ENCODE peak calls at places on chromosome X, in seven cellular contexts. A, Y, H, L, Z, Q and W are unnamed samples.

GRCh38 chrX:136028383-136028984 is 43.2 kb downstream of the SLC9A6 start:
- DNase-seq in A (no peak), Y (peak; percentile 53), H (no peak), L (peak; percentile 71), Z (peak; percentile 17), Q (no peak), W (no peak)

GRCh38 chrX:39753296-39753996 is 344.3 kb downstream of the BCOR start:
- DNase-seq in A (no peak), Y (peak; percentile 34), H (no peak), L (no peak), Z (no peak), Q (no peak), W (no peak)

GRCh38 chrX:130296743-130297142 is 28.0 kb upstream of the ZNF280C start:
- DNase-seq in A (no peak), Y (peak; percentile 7), H (no peak), L (peak; percentile 18), Z (no peak), Q (no peak), W (no peak)

GRCh38 chrX:40247382-40247781 is 149.6 kb upstream of the BCOR start:
- DNase-seq in A (no peak), Y (no peak), H (no peak), L (no peak), Z (no peak), Q (no peak), W (no peak)

GRCh38 chrX:71095971-71096701 is 485 bp downstream of the FOXO4 start:
- DNase-seq in A (no peak), Y (peak; percentile 25), H (no peak), L (peak; percentile 34), Z (peak; percentile 32), Q (no peak), W (no peak)

GRCh38 chrX:129787336-129788055 is 7.7 kb downstream of the SASH3 start:
- DNase-seq in A (no peak), Y (no peak), H (no peak), L (no peak), Z (no peak), Q (no peak), W (no peak)

GRCh38 chrX:16743604-16744325 is 24.4 kb downstream of the SYAP1 start:
- DNase-seq in A (no peak), Y (peak; percentile 90), H (no peak), L (peak; percentile 27), Z (no peak), Q (no peak), W (no peak)

GRCh38 chrX:134679226-134679625 is 21.0 kb upstream of the PLAC1 start:
- DNase-seq in A (peak; percentile 20), Y (no peak), H (no peak), L (no peak), Z (no peak), Q (no peak), W (no peak)

GRCh38 chrX:131987252-131987651 is 35.9 kb upstream of the STK26 start:
- DNase-seq in A (no peak), Y (no peak), H (no peak), L (no peak), Z (no peak), Q (no peak), W (no peak)

GRCh38 chrX:21958888-21959287 is 18.4 kb downstream of the SMS start:
- DNase-seq in A (peak; percentile 39), Y (no peak), H (no peak), L (peak; percentile 14), Z (no peak), Q (no peak), W (no peak)

GRCh38 chrX:80807606-80808159 is 2.0 kb downstream of the BRWD3 start:
- DNase-seq in A (no peak), Y (no peak), H (no peak), L (no peak), Z (no peak), Q (no peak), W (no peak)

GRCh38 chrX:47217121-47217851 is 1.2 kb upstream of the CDK16 start:
- DNase-seq in A (peak; percentile 44), Y (peak; percentile 86), H (no peak), L (peak; percentile 79), Z (no peak), Q (peak; percentile 57), W (peak; percentile 17)

GRCh38 chrX:45850775-45851433 is 650.2 kb upstream of the DIPK2B start:
- DNase-seq in A (peak; percentile 37), Y (peak; percentile 44), H (no peak), L (peak; percentile 52), Z (no peak), Q (no peak), W (peak; percentile 3)

GRCh38 chrX:151098996-151099395 is 77.4 kb upstream of the GPR50 start:
- DNase-seq in A (no peak), Y (no peak), H (no peak), L (no peak), Z (no peak), Q (no peak), W (no peak)

GRCh38 chrX:109952985-109953905 is 49.7 kb upstream of the TMEM164 start:
- DNase-seq in A (no peak), Y (no peak), H (no peak), L (no peak), Z (no peak), Q (no peak), W (no peak)

GRCh38 chrX:9207142-9207541 is 173.2 kb upstream of the FAM9B start:
- DNase-seq in A (peak; percentile 26), Y (no peak), H (no peak), L (no peak), Z (no peak), Q (no peak), W (no peak)

GRCh38 chrX:150482537-150483217 is 85.7 kb upstream of the MTM1 start:
- DNase-seq in A (no peak), Y (peak; percentile 92), H (no peak), L (peak; percentile 85), Z (no peak), Q (no peak), W (no peak)

GRCh38 chrX:109448539-109448938 is 33.3 kb downstream of the GUCY2F start:
- DNase-seq in A (no peak), Y (no peak), H (no peak), L (peak; percentile 68), Z (no peak), Q (no peak), W (no peak)

GRCh38 chrX:37753384-37753783 is 26.5 kb upstream of the CYBB start:
- DNase-seq in A (no peak), Y (no peak), H (no peak), L (no peak), Z (no peak), Q (no peak), W (no peak)

GRCh38 chrX:136880452-136881013 is at the start of gene RBMX:
- DNase-seq in A (peak; percentile 96), Y (peak; percentile 81), H (peak; percentile 88), L (peak; percentile 89), Z (peak; percentile 36), Q (peak; percentile 92), W (peak; percentile 87)

GRCh38 chrX:71111141-71111843 is at the start of gene IL2RG:
- DNase-seq in A (no peak), Y (no peak), H (no peak), L (no peak), Z (no peak), Q (no peak), W (no peak)

GRCh38 chrX:150690126-150690525 is 3.1 kb upstream of the MTMR1 start:
- DNase-seq in A (no peak), Y (peak; percentile 89), H (no peak), L (peak; percentile 94), Z (no peak), Q (no peak), W (no peak)

DNA sequence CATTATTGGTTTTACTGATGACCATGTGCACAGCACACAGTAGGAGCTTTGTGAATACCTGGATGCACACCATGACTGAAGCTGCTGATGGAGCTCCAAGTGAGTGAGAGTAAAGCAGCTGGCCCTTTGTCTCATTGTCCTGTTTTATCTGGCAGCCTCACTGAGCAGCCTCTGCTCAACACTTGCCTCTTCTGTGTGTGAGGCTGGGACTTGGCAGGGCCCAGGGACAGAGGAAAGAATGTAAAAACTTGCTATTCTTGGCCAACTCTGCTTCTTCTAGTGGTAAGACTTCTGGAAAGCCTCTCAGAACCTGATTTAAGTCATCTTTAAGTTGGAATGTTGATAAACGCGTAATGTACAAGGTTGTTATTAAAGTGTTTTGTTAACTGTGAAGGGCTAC is 61.4 kb downstream of the BEX1 start:
- DNase-seq in A (no peak), Y (no peak), H (no peak), L (no peak), Z (no peak), Q (no peak), W (no peak)
- TF ChIP-seq CTCF in A (no peak), Y (no peak), H (no peak), L (no peak), Z (no peak), Q (no peak), W (no peak)

GRCh38 chrX:11040405-11040804 is 70.7 kb upstream of the HCCS start:
- DNase-seq in A (no peak), Y (no peak), H (no peak), L (no peak), Z (no peak), Q (no peak), W (no peak)
- TF ChIP-seq CTCF in A (no peak), Y (no peak), H (no peak), L (no peak), Z (no peak), Q (peak; percentile 65), W (no peak)

GRCh38 chrX:7170903-7171302 is 22.9 kb upstream of the PUDP start:
- DNase-seq in A (no peak), Y (no peak), H (no peak), L (peak; percentile 59), Z (no peak), Q (no peak), W (no peak)
- TF ChIP-seq CTCF in A (no peak), Y (peak; percentile 38), H (no peak), L (peak; percentile 33), Z (no peak), Q (peak; percentile 67), W (peak; percentile 51)

GRCh38 chrX:153778684-153779101 is 2.1 kb upstream of the SRPK3 start:
- DNase-seq in A (no peak), Y (peak; percentile 64), H (no peak), L (no peak), Z (no peak), Q (no peak), W (no peak)
- TF ChIP-seq CTCF in A (no peak), Y (peak; percentile 14), H (no peak), L (no peak), Z (no peak), Q (peak; percentile 29), W (peak; percentile 27)

DNA sequence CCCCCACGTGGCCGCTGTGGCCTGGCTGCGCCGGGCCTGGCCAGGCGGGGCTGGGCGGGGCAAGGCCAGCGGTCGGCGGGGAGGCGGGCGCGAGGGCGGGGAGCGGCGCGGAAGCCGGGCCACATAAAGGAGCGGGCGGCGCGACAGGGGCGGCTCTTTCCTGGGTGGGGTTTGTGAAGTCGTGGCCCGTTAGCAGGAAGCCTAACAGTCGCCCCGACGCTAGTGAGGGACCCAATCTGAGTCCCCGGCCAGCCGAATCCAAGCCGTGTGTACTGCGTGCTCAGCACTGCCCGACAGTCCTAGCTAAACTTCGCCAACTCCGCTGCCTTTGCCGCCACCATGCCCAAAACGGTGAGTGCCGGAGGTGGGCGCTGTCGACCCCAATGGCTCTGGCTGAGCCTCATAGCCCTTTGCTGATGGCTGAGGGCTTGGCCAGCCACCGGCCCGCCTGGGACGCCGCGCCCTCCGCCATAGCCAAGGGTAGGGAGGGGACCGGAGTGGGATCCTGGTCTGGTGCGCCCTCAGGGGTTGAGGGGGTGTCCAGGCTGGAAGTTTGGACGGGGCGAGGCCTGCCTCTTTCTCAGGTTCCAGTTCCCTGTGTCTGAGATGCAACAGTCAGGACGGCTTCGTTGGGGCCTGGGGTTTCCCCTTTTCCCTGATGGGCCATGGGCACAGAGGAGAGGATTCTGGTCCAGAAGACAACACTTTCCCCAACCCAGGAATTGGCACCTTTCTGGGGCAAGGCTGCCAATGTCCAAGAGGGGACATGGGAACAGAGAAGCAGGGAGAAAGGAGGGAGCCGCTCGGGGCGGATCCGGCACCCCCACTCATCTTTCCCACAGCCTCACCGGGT is at the start of gene MSN:
- DNase-seq in A (peak; percentile 72), Y (peak; percentile 55), H (peak; percentile 81), L (peak; percentile 61), Z (no peak), Q (no peak), W (peak; percentile 39)
- TF ChIP-seq CTCF in A (no peak), Y (no peak), H (no peak), L (no peak), Z (no peak), Q (peak; percentile 65), W (no peak)